ENCODE peak calls at places on chromosomes 7 and 10, in five cellular contexts. F is A172; N is activated CD4-positive, alpha-beta T cell treated with anti-CD3 and anti-CD28 coated beads, Interleukin-2, amount 50 U/mL, for 4 hours; D is NK-92 treated with Interleukin-12 subunit alpha and Interleukin-12 subunit beta, amount 100 ng/mL, for 24 hours; Q is RCC 7860. O is an unnamed sample.

GRCh38 chr7:102122026-102122425 is 164.6 kb upstream of the SH2B2 start:
- DNase-seq in N (no peak), Q (peak), F (peak), D (no peak), O (no peak)

GRCh38 chr10:87771871-87772500 is 46.0 kb downstream of the ATAD1 start:
- DNase-seq in F (peak), Q (peak), D (no peak), N (no peak), O (no peak)

GRCh38 chr10:87976101-87976743 is 112.8 kb downstream of the PTEN start:
- DNase-seq in D (no peak), N (no peak), Q (no peak), F (no peak), O (no peak)

GRCh38 chr7:99772565-99772964 is 11.4 kb downstream of the CYP3A4 start:
- DNase-seq in D (no peak), Q (peak), F (no peak), N (no peak), O (no peak)

GRCh38 chr10:63553473-63553872 is 32.3 kb downstream of the REEP3 start:
- DNase-seq in N (no peak), Q (no peak), D (no peak), F (peak), O (no peak)

GRCh38 chr10:127303105-127303504 is 106.7 kb upstream of the INSYN2A start:
- DNase-seq in N (no peak), F (no peak), D (no peak), Q (no peak), O (no peak)

GRCh38 chr7:100120518-100121085 is 1.2 kb downstream of the CNPY4 start:
- DNase-seq in Q (no peak), N (no peak), F (no peak), D (no peak), O (no peak)

GRCh38 chr10:76488602-76489001 is 1057.2 kb downstream of the LRMDA start:
- DNase-seq in F (no peak), Q (no peak), N (no peak), D (no peak), O (no peak)

GRCh38 chr7:108294595-108294994 is 161.6 kb downstream of the NRCAM start:
- DNase-seq in Q (no peak), F (no peak), N (no peak), D (no peak), O (no peak)

O was measured in psoas muscle.